ENCODE peak calls at places on chromosomes 11 and 22, in seven cellular contexts. S, R, V, G, Y, I and A are unnamed samples.

GRCh38 chr11:43010042-43010441 is 301.8 kb upstream of the API5 start:
- DNase-seq in S (no peak), R (no peak), V (no peak), G (no peak), Y (no peak), I (no peak), A (no peak)

GRCh38 chr11:7596975-7597391 is 76.3 kb downstream of the CYB5R2 start:
- DNase-seq in S (no peak), R (no peak), V (no peak), G (no peak), Y (no peak), I (no peak), A (no peak)

GRCh38 chr22:39456262-39457046 is at the start of gene MGAT3:
- DNase-seq in S (peak; percentile 57), R (no peak), V (no peak), G (no peak), Y (no peak), I (no peak), A (no peak)

GRCh38 chr11:75635009-75635909 is 33.6 kb downstream of the MAP6 start:
- DNase-seq in S (no peak), R (no peak), V (no peak), G (no peak), Y (no peak), I (no peak), A (no peak)

GRCh38 chr11:78420255-78420764 is 2.7 kb upstream of the GAB2 start:
- DNase-seq in S (peak; percentile 70), R (peak; percentile 63), V (peak; percentile 76), G (peak; percentile 33), Y (no peak), I (no peak), A (no peak)

GRCh38 chr22:23248583-23248982 is 68.3 kb downstream of the BCR start:
- DNase-seq in S (no peak), R (peak; percentile 61), V (no peak), G (peak; percentile 53), Y (no peak), I (no peak), A (no peak)

GRCh38 chr11:84396521-84396920 is 1110.4 kb upstream of the CCDC90B start:
- DNase-seq in S (no peak), R (no peak), V (no peak), G (no peak), Y (no peak), I (no peak), A (no peak)

GRCh38 chr22:17152340-17152739 is 6.7 kb downstream of the HDHD5 start:
- DNase-seq in S (no peak), R (no peak), V (no peak), G (no peak), Y (no peak), I (no peak), A (no peak)

GRCh38 chr22:39437836-39438704 is 18.7 kb upstream of the MGAT3 start:
- DNase-seq in S (no peak), R (no peak), V (no peak), G (no peak), Y (no peak), I (no peak), A (no peak)

GRCh38 chr11:101014600-101015242 is 114.9 kb downstream of the PGR start:
- DNase-seq in S (no peak), R (no peak), V (no peak), G (no peak), Y (no peak), I (no peak), A (no peak)

GRCh38 chr22:42388130-42388797 is 43.9 kb downstream of the NFAM1 start:
- DNase-seq in S (peak; percentile 84), R (peak; percentile 22), V (no peak), G (no peak), Y (no peak), I (no peak), A (no peak)

DNA sequence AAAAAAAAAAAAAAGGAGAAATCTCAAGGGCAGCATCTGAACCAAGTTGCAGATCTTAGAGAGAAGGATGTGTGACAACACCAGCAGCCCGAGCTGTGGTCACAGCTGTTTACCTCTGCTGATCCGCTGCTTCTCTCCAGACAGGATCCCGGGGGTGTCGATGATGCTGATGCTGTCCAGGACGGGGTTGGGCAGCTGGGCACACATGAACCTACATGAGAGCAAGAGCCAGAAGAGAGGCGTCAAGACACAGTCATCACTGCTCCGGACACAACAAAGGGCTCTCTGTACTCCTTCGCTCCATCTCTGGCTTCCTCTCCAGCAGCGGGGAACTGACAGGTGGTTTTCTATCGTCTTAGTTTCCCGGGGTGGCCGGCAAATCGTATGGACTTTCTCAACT is 4.1 kb downstream of the EHD1 start:
- DNase-seq in S (no peak), R (no peak), V (no peak), G (no peak), Y (no peak), I (no peak), A (no peak)
- TF ChIP-seq POLR2AphosphoS5 in S (no peak), R (no peak), V (no peak), G (no peak), Y (no peak), I (peak; percentile 75), A (no peak)

GRCh38 chr11:68763926-68764657 is 12.8 kb upstream of the TESMIN start:
- DNase-seq in S (peak; percentile 67), R (no peak), V (no peak), G (no peak), Y (no peak), I (no peak), A (no peak)

GRCh38 chr11:68761801-68762200 is 10.5 kb upstream of the TESMIN start:
- DNase-seq in S (no peak), R (no peak), V (no peak), G (no peak), Y (no peak), I (no peak), A (no peak)

GRCh38 chr11:68764746-68765145 is 13.4 kb upstream of the TESMIN start:
- DNase-seq in S (no peak), R (no peak), V (no peak), G (no peak), Y (no peak), I (no peak), A (no peak)

GRCh38 chr11:68762481-68762880 is 11.2 kb upstream of the TESMIN start:
- DNase-seq in S (no peak), R (no peak), V (no peak), G (no peak), Y (no peak), I (no peak), A (no peak)

DNA sequence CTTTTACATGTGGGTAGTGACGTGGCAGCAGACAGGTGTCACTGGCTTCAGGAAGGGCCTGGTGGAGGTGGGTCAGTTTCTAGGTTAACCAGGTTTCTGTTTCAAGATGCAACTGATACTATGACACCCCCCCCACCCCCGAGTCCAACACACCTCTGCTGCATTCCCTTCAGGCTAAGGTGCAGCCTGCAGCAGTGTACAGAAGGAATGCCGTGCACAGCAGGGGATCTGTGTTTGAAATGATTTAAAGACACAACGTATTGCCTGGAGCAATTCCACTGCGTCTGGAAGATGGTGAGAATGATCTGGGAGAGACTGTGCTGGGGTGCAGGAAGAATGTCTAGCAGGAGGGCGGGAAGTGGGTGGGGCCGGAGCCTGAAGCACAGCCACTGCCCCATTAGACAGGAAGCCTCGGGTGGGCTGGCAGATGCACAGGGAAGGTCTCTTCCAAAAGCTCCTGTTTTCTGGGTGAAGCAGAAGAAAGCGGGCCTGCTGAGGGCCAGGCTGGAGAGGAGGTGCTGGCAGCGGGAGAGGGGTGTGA is 11.9 kb upstream of the TESMIN start:
- DNase-seq in S (peak; percentile 47), R (no peak), V (no peak), G (no peak), Y (no peak), I (no peak), A (no peak)
- TF ChIP-seq TAF1 in S (no peak), R (no peak), V (no peak), G (no peak), Y (no peak), I (no peak), A (no peak)

GRCh38 chr11:6587360-6587953 is 16.0 kb downstream of the RRP8 start:
- DNase-seq in S (no peak), R (no peak), V (peak; percentile 43), G (no peak), Y (no peak), I (no peak), A (no peak)
- TF ChIP-seq POLR2AphosphoS5 in S (no peak), R (no peak), V (no peak), G (no peak), Y (no peak), I (no peak), A (no peak)

GRCh38 chr11:15975742-15976141 is 380.6 kb downstream of the SOX6 start:
- DNase-seq in S (no peak), R (no peak), V (no peak), G (no peak), Y (no peak), I (no peak), A (no peak)

GRCh38 chr11:15970506-15971214 is 385.7 kb downstream of the SOX6 start:
- DNase-seq in S (no peak), R (peak; percentile 20), V (no peak), G (no peak), Y (no peak), I (no peak), A (no peak)

GRCh38 chr11:15969701-15970329 is 386.5 kb downstream of the SOX6 start:
- DNase-seq in S (no peak), R (no peak), V (no peak), G (no peak), Y (no peak), I (peak; percentile 35), A (no peak)

GRCh38 chr11:15971215-15971546 is 385.2 kb downstream of the SOX6 start:
- DNase-seq in S (no peak), R (no peak), V (no peak), G (no peak), Y (no peak), I (no peak), A (no peak)

DNA sequence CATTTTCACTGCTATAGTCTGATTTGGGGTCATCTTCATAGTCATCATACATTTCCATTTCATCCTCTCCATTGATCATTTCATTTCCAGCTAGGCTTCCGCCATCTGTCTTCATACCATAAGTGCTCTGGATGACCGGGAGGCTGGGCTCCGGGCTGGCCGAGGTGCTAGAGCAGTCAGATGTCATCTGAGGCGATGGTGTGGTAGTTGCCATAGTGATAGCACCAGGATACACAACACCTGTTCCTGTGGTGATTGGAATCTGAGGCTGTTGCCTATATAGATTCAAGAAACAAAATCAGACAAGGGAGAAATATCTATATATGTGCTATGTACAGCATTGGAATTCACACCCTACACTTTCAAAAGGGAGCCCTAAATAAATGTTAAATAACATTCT is 383.5 kb downstream of the SOX6 start:
- DNase-seq in S (no peak), R (no peak), V (no peak), G (no peak), Y (no peak), I (no peak), A (no peak)
- TF ChIP-seq TAF1 in S (no peak), R (no peak), V (no peak), G (no peak), Y (no peak), I (no peak), A (no peak)